ENCODE peak calls at places on chromosomes 4 and X, in ten cellular contexts. N is HepG2, U is adrenal gland, G is spleen, O is K562, R is prostate gland, L is uterus, W is esophagus squamous epithelium, C is A549, Q is transverse colon. M is an unnamed sample.
A peak's percentile ranks its signal among the peaks of the same experiment; 100 is the strongest.

GRCh38 chr4:145938618-145939177 is at the start of gene ZNF827:
- DNase-seq in N (peak; percentile 77), U (peak; percentile 70), G (peak; percentile 90), O (no peak), R (peak; percentile 57), L (peak; percentile 63), W (peak; percentile 45), C (peak; percentile 73), Q (peak; percentile 78), M (peak; percentile 72)

GRCh38 chr4:109497511-109497910 is 62.5 kb upstream of the MCUB start:
- DNase-seq in N (no peak), U (no peak), G (no peak), O (no peak), R (no peak), L (no peak), W (no peak), C (no peak), Q (no peak), M (no peak)

GRCh38 chr4:150720973-150721518 is 139.1 kb downstream of the MAB21L2 start:
- DNase-seq in N (no peak), U (no peak), G (no peak), O (no peak), R (no peak), L (no peak), W (no peak), C (no peak), Q (no peak), M (no peak)

GRCh38 chr4:76434901-76435688 is at the start of gene SHROOM3:
- DNase-seq in N (no peak), U (no peak), G (no peak), O (no peak), R (peak; percentile 17), L (no peak), W (no peak), C (no peak), Q (no peak), M (no peak)

GRCh38 chr4:4502694-4503311 is 39.0 kb downstream of the STX18 start:
- DNase-seq in N (no peak), U (no peak), G (no peak), O (no peak), R (no peak), L (no peak), W (no peak), C (no peak), Q (no peak), M (no peak)

GRCh38 chr4:74267998-74268606 is 40.2 kb upstream of the EPGN start:
- DNase-seq in N (no peak), U (no peak), G (no peak), O (no peak), R (no peak), L (no peak), W (no peak), C (no peak), Q (no peak), M (no peak)

GRCh38 chr4:185219551-185220344 is 10.3 kb downstream of the SNX25 start:
- DNase-seq in N (no peak), U (peak; percentile 76), G (no peak), O (no peak), R (peak; percentile 83), L (peak; percentile 68), W (no peak), C (no peak), Q (peak; percentile 70), M (no peak)

GRCh38 chr4:129446074-129446473 is 350.1 kb downstream of the C4orf33 start:
- DNase-seq in N (no peak), U (no peak), G (no peak), O (no peak), R (no peak), L (no peak), W (no peak), C (no peak), Q (no peak), M (no peak)

GRCh38 chr4:54061067-54061466 is 3.3 kb downstream of the CHIC2 start:
- DNase-seq in N (no peak), U (no peak), G (no peak), O (no peak), R (no peak), L (no peak), W (no peak), C (no peak), Q (no peak), M (no peak)

GRCh38 chr4:54055494-54055893 is 8.9 kb downstream of the CHIC2 start:
- DNase-seq in N (no peak), U (no peak), G (no peak), O (no peak), R (no peak), L (no peak), W (no peak), C (no peak), Q (no peak), M (no peak)

GRCh38 chr4:54058171-54058570 is 6.2 kb downstream of the CHIC2 start:
- DNase-seq in N (no peak), U (no peak), G (no peak), O (no peak), R (no peak), L (no peak), W (no peak), C (no peak), Q (no peak), M (no peak)

GRCh38 chr4:54054501-54054900 is 9.9 kb downstream of the CHIC2 start:
- DNase-seq in N (no peak), U (no peak), G (no peak), O (no peak), R (no peak), L (no peak), W (no peak), C (no peak), Q (no peak), M (no peak)

DNA sequence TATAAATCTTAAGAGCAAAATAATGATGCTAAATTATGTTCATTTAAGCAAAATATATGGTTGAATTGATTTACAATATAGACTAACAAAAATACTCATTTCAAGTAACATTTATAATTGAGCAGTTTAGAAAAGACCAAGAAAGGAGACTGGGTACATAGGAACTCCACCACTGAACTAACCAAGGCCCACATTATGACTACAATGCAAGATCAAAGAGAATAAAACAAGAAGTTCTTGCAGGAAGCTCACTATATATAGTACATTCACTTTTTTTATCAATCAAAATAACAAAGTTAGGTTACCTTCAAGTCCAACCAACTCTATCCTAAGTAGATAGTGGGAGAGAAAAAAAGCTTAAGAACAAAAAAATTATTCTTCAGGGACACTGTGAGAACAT is 8.0 kb downstream of the CHIC2 start:
- DNase-seq in N (no peak), U (no peak), G (no peak), O (no peak), R (no peak), L (no peak), W (no peak), C (no peak), Q (no peak), M (no peak)
- H3K4me1 ChIP-seq in N (peaks cover 57% of the 10 kb centered on the region), U (peaks cover 42% of the 10 kb centered on the region), G (peaks cover 90% of the 10 kb centered on the region), O (no peaks in the 10 kb centered on the region), R (no peaks in the 10 kb centered on the region), L (peaks cover 1% of the 10 kb centered on the region), W (peaks cover 70% of the 10 kb centered on the region), C (peaks cover 6% of the 10 kb centered on the region), Q (peaks cover 17% of the 10 kb centered on the region), M (peaks cover 3% of the 10 kb centered on the region)

DNA sequence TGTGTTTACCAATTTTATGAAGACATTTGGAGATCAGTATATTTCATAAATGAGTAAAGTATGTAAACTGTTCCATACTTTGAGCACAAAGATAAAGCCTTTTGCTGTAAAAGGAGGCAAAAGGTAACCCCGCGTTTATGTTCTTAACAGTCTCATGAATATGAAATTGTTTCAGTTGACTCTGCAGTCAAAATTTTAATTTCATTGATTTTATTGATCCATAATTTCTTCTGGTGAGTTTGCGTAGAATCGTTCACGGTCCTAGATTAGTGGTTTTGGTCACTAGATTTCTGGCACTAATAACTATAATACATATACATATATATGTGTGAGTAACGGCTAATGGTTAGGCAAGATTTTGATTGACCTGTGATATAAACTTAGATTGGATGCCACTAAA is 1.9 kb downstream of the FMR1 start:
- DNase-seq in N (no peak), U (no peak), G (no peak), O (no peak), R (no peak), L (no peak), W (no peak), C (no peak), Q (no peak), M (no peak)
- TF ChIP-seq POLR2A in N (no peak), U (no peak), G (no peak), O (no peak), R (no peak), L (no peak), W (no peak), C (no peak), Q (no peak), M (no peak)

GRCh38 chrX:17529349-17529748 is 154.3 kb downstream of the NHS start:
- DNase-seq in N (no peak), U (no peak), G (no peak), O (no peak), R (no peak), L (no peak), W (no peak), C (no peak), Q (no peak), M (no peak)

GRCh38 chrX:17525762-17526555 is 151.0 kb downstream of the NHS start:
- DNase-seq in N (no peak), U (no peak), G (no peak), O (no peak), R (no peak), L (no peak), W (no peak), C (no peak), Q (no peak), M (no peak)

GRCh38 chrX:17527932-17528331 is 152.9 kb downstream of the NHS start:
- DNase-seq in N (no peak), U (no peak), G (no peak), O (no peak), R (no peak), L (no peak), W (no peak), C (no peak), Q (no peak), M (no peak)

GRCh38 chrX:17525266-17525665 is 150.3 kb downstream of the NHS start:
- DNase-seq in N (no peak), U (no peak), G (no peak), O (no peak), R (no peak), L (no peak), W (no peak), C (no peak), Q (no peak), M (no peak)

DNA sequence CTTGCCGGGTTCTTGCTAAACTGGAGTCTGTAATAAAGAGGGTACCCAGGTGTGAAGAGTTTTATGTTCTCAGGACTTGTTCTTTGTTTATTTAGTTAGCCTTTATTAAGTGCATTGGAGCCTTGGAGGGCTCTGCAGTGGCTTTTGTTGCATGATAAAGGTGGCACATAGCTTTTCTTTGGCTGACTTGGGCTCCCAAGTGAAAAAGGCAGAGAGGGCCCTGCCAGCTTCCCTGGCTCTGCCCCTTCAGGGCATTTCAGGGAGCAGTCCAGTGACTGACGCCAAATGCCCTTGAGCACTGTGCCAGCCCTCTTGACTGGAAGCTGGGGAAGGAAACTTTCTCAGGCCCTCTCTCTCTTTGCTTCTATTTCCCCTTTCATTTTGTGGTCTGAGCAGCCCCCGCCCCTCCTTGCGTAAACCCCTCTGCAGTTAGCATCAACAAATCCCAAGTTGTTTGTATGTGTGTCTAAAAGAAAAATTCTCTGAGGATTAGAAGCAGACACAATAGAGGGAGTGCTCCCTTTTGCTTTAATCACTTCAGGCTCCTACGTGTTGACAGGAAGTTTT is 152.2 kb downstream of the NHS start:
- DNase-seq in N (no peak), U (peak; percentile 62), G (no peak), O (no peak), R (no peak), L (no peak), W (no peak), C (no peak), Q (no peak), M (peak; percentile 43)
- H3K4me1 ChIP-seq in N (no peaks in the 10 kb centered on the region), U (peaks cover 13% of the 10 kb centered on the region), G (no peaks in the 10 kb centered on the region), O (no peaks in the 10 kb centered on the region), R (no peaks in the 10 kb centered on the region), L (no peaks in the 10 kb centered on the region), W (peaks cover 41% of the 10 kb centered on the region), C (peaks cover 35% of the 10 kb centered on the region), Q (no peaks in the 10 kb centered on the region), M (peaks cover 8% of the 10 kb centered on the region)

GRCh38 chr4:158811704-158812103 is 42.9 kb downstream of the FNIP2 start:
- DNase-seq in N (no peak), U (no peak), G (no peak), O (no peak), R (no peak), L (no peak), W (no peak), C (no peak), Q (peak; percentile 53), M (no peak)
- TF ChIP-seq POLR2A in N (no peak), U (no peak), G (no peak), O (no peak), R (no peak), L (no peak), W (no peak), C (no peak), Q (no peak), M (no peak)